ENCODE peak calls at places on chromosome 1, in five cellular contexts. P, D, G, F and U are unnamed samples.

GRCh38 chr1:12549106-12549459 is 68.9 kb downstream of the DHRS3 start:
- DNase-seq in P (no peak), D (no peak), G (peak), F (peak), U (no peak)

GRCh38 chr1:92975551-92976232 is 14.4 kb upstream of the DIPK1A start:
- DNase-seq in P (no peak), D (no peak), G (peak), F (no peak), U (no peak)

GRCh38 chr1:23118957-23119792 is 49.5 kb downstream of the LUZP1 start:
- DNase-seq in P (no peak), D (no peak), G (no peak), F (peak), U (no peak)

GRCh38 chr1:109490029-109490933 is 3.6 kb upstream of the CYB561D1 start:
- DNase-seq in P (peak), D (peak), G (peak), F (peak), U (peak)

GRCh38 chr1:189708674-189709073 is 769.0 kb downstream of the BRINP3 start:
- DNase-seq in P (peak), D (no peak), G (no peak), F (no peak), U (peak)

GRCh38 chr1:205616563-205617293 is 15.1 kb downstream of the ELK4 start:
- DNase-seq in P (no peak), D (no peak), G (no peak), F (no peak), U (no peak)

GRCh38 chr1:89200668-89201488 is 2.1 kb upstream of the GBP4 start:
- DNase-seq in P (no peak), D (no peak), G (no peak), F (no peak), U (no peak)

GRCh38 chr1:1670866-1671265 is 12.1 kb upstream of the CDK11B start:
- DNase-seq in P (no peak), D (no peak), G (no peak), F (no peak), U (no peak)